ENCODE peak calls at places on chromosomes 2 and 18, in nine cellular contexts. One of them, this sample, is unnamed.

GRCh38 chr2:232981767-232982360 is 31.2 kb downstream of the NGEF start:
- DNase-seq in NCI-H1048: no peak
- DNase-seq in anterior cingulate cortex: no peak
- DNase-seq in immature natural killer cell: no peak
- DNase-seq in psoas muscle: no peak
- DNase-seq in GM10248: no peak
- DNase-seq in IMR-90: no peak
- DNase-seq in upper lobe of right lung: peak; percentile 44
- DNase-seq in stimulated activated naive B cell treated with anti-CD40 and anti-IgM and Interleukin-4, amounts not matched to agents 10 μg/mL and 1 μg/mL and 100 μg/mL, for 72 hours: no peak
- DNase-seq in this sample: no peak

GRCh38 chr18:3048820-3049349 is 35.9 kb upstream of the LPIN2 start:
- DNase-seq in NCI-H1048: no peak
- DNase-seq in anterior cingulate cortex: no peak
- DNase-seq in immature natural killer cell: no peak
- DNase-seq in psoas muscle: no peak
- DNase-seq in GM10248: no peak
- DNase-seq in IMR-90: no peak
- DNase-seq in upper lobe of right lung: no peak
- DNase-seq in stimulated activated naive B cell treated with anti-CD40 and anti-IgM and Interleukin-4, amounts not matched to agents 10 μg/mL and 1 μg/mL and 100 μg/mL, for 72 hours: no peak
- DNase-seq in this sample: no peak

GRCh38 chr2:40034198-40034597 is 255.1 kb upstream of the THUMPD2 start:
- DNase-seq in NCI-H1048: no peak
- DNase-seq in anterior cingulate cortex: no peak
- DNase-seq in immature natural killer cell: no peak
- DNase-seq in psoas muscle: no peak
- DNase-seq in GM10248: no peak
- DNase-seq in IMR-90: peak; percentile 97
- DNase-seq in upper lobe of right lung: no peak
- DNase-seq in stimulated activated naive B cell treated with anti-CD40 and anti-IgM and Interleukin-4, amounts not matched to agents 10 μg/mL and 1 μg/mL and 100 μg/mL, for 72 hours: no peak
- DNase-seq in this sample: no peak

GRCh38 chr2:56191617-56192016 is 7.8 kb downstream of the CCDC85A start:
- DNase-seq in NCI-H1048: no peak
- DNase-seq in anterior cingulate cortex: peak; percentile 27
- DNase-seq in immature natural killer cell: no peak
- DNase-seq in psoas muscle: no peak
- DNase-seq in GM10248: no peak
- DNase-seq in IMR-90: peak; percentile 4
- DNase-seq in upper lobe of right lung: no peak
- DNase-seq in stimulated activated naive B cell treated with anti-CD40 and anti-IgM and Interleukin-4, amounts not matched to agents 10 μg/mL and 1 μg/mL and 100 μg/mL, for 72 hours: no peak
- DNase-seq in this sample: no peak

GRCh38 chr18:33116376-33116775 is 324.1 kb downstream of the CCDC178 start:
- DNase-seq in NCI-H1048: peak; percentile 18
- DNase-seq in anterior cingulate cortex: no peak
- DNase-seq in immature natural killer cell: no peak
- DNase-seq in psoas muscle: no peak
- DNase-seq in GM10248: no peak
- DNase-seq in IMR-90: no peak
- DNase-seq in upper lobe of right lung: peak; percentile 49
- DNase-seq in stimulated activated naive B cell treated with anti-CD40 and anti-IgM and Interleukin-4, amounts not matched to agents 10 μg/mL and 1 μg/mL and 100 μg/mL, for 72 hours: no peak
- DNase-seq in this sample: no peak

GRCh38 chr2:2237563-2237962 is 93.5 kb downstream of the MYT1L start:
- DNase-seq in NCI-H1048: no peak
- DNase-seq in anterior cingulate cortex: no peak
- DNase-seq in immature natural killer cell: no peak
- DNase-seq in psoas muscle: no peak
- DNase-seq in GM10248: no peak
- DNase-seq in IMR-90: no peak
- DNase-seq in upper lobe of right lung: no peak
- DNase-seq in stimulated activated naive B cell treated with anti-CD40 and anti-IgM and Interleukin-4, amounts not matched to agents 10 μg/mL and 1 μg/mL and 100 μg/mL, for 72 hours: no peak
- DNase-seq in this sample: no peak

GRCh38 chr2:213152065-213152794 is 818 bp upstream of the IKZF2 start:
- DNase-seq in NCI-H1048: no peak
- DNase-seq in anterior cingulate cortex: peak; percentile 71
- DNase-seq in immature natural killer cell: no peak
- DNase-seq in psoas muscle: peak; percentile 87
- DNase-seq in GM10248: peak; percentile 35
- DNase-seq in IMR-90: peak; percentile 77
- DNase-seq in upper lobe of right lung: peak; percentile 89
- DNase-seq in stimulated activated naive B cell treated with anti-CD40 and anti-IgM and Interleukin-4, amounts not matched to agents 10 μg/mL and 1 μg/mL and 100 μg/mL, for 72 hours: no peak
- DNase-seq in this sample: peak; percentile 61

GRCh38 chr18:58117685-58118403 is 73.8 kb downstream of the NEDD4L start:
- DNase-seq in NCI-H1048: no peak
- DNase-seq in anterior cingulate cortex: peak; percentile 5
- DNase-seq in immature natural killer cell: no peak
- DNase-seq in psoas muscle: no peak
- DNase-seq in GM10248: no peak
- DNase-seq in IMR-90: peak; percentile 98
- DNase-seq in upper lobe of right lung: peak; percentile 81
- DNase-seq in stimulated activated naive B cell treated with anti-CD40 and anti-IgM and Interleukin-4, amounts not matched to agents 10 μg/mL and 1 μg/mL and 100 μg/mL, for 72 hours: no peak
- DNase-seq in this sample: peak; percentile 42

GRCh38 chr2:4763009-4763408 is 929.2 kb upstream of the SOX11 start:
- DNase-seq in NCI-H1048: no peak
- DNase-seq in anterior cingulate cortex: no peak
- DNase-seq in immature natural killer cell: no peak
- DNase-seq in psoas muscle: no peak
- DNase-seq in GM10248: no peak
- DNase-seq in IMR-90: no peak
- DNase-seq in upper lobe of right lung: no peak
- DNase-seq in stimulated activated naive B cell treated with anti-CD40 and anti-IgM and Interleukin-4, amounts not matched to agents 10 μg/mL and 1 μg/mL and 100 μg/mL, for 72 hours: no peak
- DNase-seq in this sample: no peak

GRCh38 chr2:6986251-6986893 is 69.2 kb downstream of the RNF144A start:
- DNase-seq in NCI-H1048: no peak
- DNase-seq in anterior cingulate cortex: peak; percentile 29
- DNase-seq in immature natural killer cell: no peak
- DNase-seq in psoas muscle: no peak
- DNase-seq in GM10248: no peak
- DNase-seq in IMR-90: no peak
- DNase-seq in upper lobe of right lung: no peak
- DNase-seq in stimulated activated naive B cell treated with anti-CD40 and anti-IgM and Interleukin-4, amounts not matched to agents 10 μg/mL and 1 μg/mL and 100 μg/mL, for 72 hours: no peak
- DNase-seq in this sample: no peak

GRCh38 chr18:3214855-3215637 is 4.7 kb downstream of the MYOM1 start:
- DNase-seq in NCI-H1048: no peak
- DNase-seq in anterior cingulate cortex: no peak
- DNase-seq in immature natural killer cell: no peak
- DNase-seq in psoas muscle: no peak
- DNase-seq in GM10248: no peak
- DNase-seq in IMR-90: no peak
- DNase-seq in upper lobe of right lung: no peak
- DNase-seq in stimulated activated naive B cell treated with anti-CD40 and anti-IgM and Interleukin-4, amounts not matched to agents 10 μg/mL and 1 μg/mL and 100 μg/mL, for 72 hours: no peak
- DNase-seq in this sample: no peak

GRCh38 chr2:115386465-115386864 is 944.0 kb downstream of the DPP10 start:
- DNase-seq in NCI-H1048: no peak
- DNase-seq in anterior cingulate cortex: no peak
- DNase-seq in immature natural killer cell: no peak
- DNase-seq in psoas muscle: no peak
- DNase-seq in GM10248: no peak
- DNase-seq in IMR-90: no peak
- DNase-seq in upper lobe of right lung: no peak
- DNase-seq in stimulated activated naive B cell treated with anti-CD40 and anti-IgM and Interleukin-4, amounts not matched to agents 10 μg/mL and 1 μg/mL and 100 μg/mL, for 72 hours: no peak
- DNase-seq in this sample: no peak

GRCh38 chr2:83115155-83115554 is 1343.9 kb downstream of the SUCLG1 start:
- DNase-seq in NCI-H1048: no peak
- DNase-seq in anterior cingulate cortex: no peak
- DNase-seq in immature natural killer cell: no peak
- DNase-seq in psoas muscle: no peak
- DNase-seq in GM10248: no peak
- DNase-seq in IMR-90: no peak
- DNase-seq in upper lobe of right lung: no peak
- DNase-seq in stimulated activated naive B cell treated with anti-CD40 and anti-IgM and Interleukin-4, amounts not matched to agents 10 μg/mL and 1 μg/mL and 100 μg/mL, for 72 hours: no peak
- DNase-seq in this sample: no peak

GRCh38 chr2:38740851-38741541 is 10.2 kb downstream of the SRSF7 start:
- DNase-seq in NCI-H1048: peak; percentile 3
- DNase-seq in anterior cingulate cortex: no peak
- DNase-seq in immature natural killer cell: peak; percentile 47
- DNase-seq in psoas muscle: no peak
- DNase-seq in GM10248: no peak
- DNase-seq in IMR-90: peak; percentile 53
- DNase-seq in upper lobe of right lung: no peak
- DNase-seq in stimulated activated naive B cell treated with anti-CD40 and anti-IgM and Interleukin-4, amounts not matched to agents 10 μg/mL and 1 μg/mL and 100 μg/mL, for 72 hours: no peak
- DNase-seq in this sample: peak; percentile 57